ENCODE peak calls at places on chromosomes 1 and 21, in five cellular contexts. Z is neuronal stem cell; S is PC-9; C is aorta; W is CD8-positive, alpha-beta T cell. N is an unnamed sample. For H3K4me1, the result is how much of the 10 kb centered on the place peaks cover.

GRCh38 chr1:236350308-236350707 is 43.8 kb upstream of the EDARADD start:
- DNase-seq in Z (no peak), S (no peak), C (no peak), W (no peak), N (no peak)

GRCh38 chr21:20451051-20451450 is 547.2 kb upstream of the NCAM2 start:
- DNase-seq in Z (no peak), S (peak), C (no peak), W (no peak), N (no peak)

GRCh38 chr1:61318319-61319125 is 236.2 kb downstream of the NFIA start:
- DNase-seq in Z (no peak), S (no peak), C (no peak), W (no peak), N (peak)

GRCh38 chr1:7389201-7389785 is 381.8 kb upstream of the VAMP3 start:
- DNase-seq in Z (no peak), S (no peak), C (peak), W (no peak), N (no peak)

GRCh38 chr1:228308628-228309547 is 97.7 kb downstream of the TRIM11 start:
- DNase-seq in Z (no peak), S (no peak), C (peak), W (no peak), N (peak)

GRCh38 chr1:230708631-230709580 is 5.0 kb downstream of the AGT start:
- DNase-seq in Z (no peak), S (peak), C (no peak), W (no peak), N (peak)

GRCh38 chr1:4108341-4108740 is 208.3 kb upstream of the C1orf174 start:
- DNase-seq in Z (no peak), S (no peak), C (peak), W (no peak), N (no peak)

GRCh38 chr1:224333309-224333926 is 3.4 kb upstream of the NVL start:
- DNase-seq in Z (no peak), S (peak), C (no peak), W (peak), N (no peak)

GRCh38 chr1:38403667-38404066 is 357.1 kb upstream of the POU3F1 start:
- DNase-seq in Z (no peak), S (no peak), C (no peak), W (no peak), N (no peak)

GRCh38 chr21:39911792-39912191 is 44.6 kb downstream of the PCP4 start:
- DNase-seq in Z (no peak), S (no peak), C (no peak), W (no peak), N (no peak)

GRCh38 chr21:33441489-33442477 is 38.0 kb downstream of the TMEM50B start:
- DNase-seq in Z (no peak), S (no peak), C (peak), W (no peak), N (no peak)

GRCh38 chr1:118075116-118075515 is 109.9 kb downstream of the SPAG17 start:
- DNase-seq in Z (no peak), S (no peak), C (no peak), W (no peak), N (no peak)

GRCh38 chr1:118077331-118078055 is 107.5 kb downstream of the SPAG17 start:
- DNase-seq in Z (peak), S (no peak), C (no peak), W (no peak), N (no peak)

GRCh38 chr1:118074101-118074500 is 110.9 kb downstream of the SPAG17 start:
- DNase-seq in Z (no peak), S (no peak), C (no peak), W (no peak), N (no peak)
- H3K4me1 ChIP-seq in Z (under half), S (under half), C (under half), W (under half), N (under half)

GRCh38 chr1:214491468-214492120 is 59.8 kb downstream of the PTPN14 start:
- DNase-seq in Z (no peak), S (no peak), C (no peak), W (no peak), N (no peak)

GRCh38 chr1:214496126-214496525 is 55.3 kb downstream of the PTPN14 start:
- DNase-seq in Z (no peak), S (peak), C (no peak), W (no peak), N (no peak)

GRCh38 chr1:214494706-214495105 is 56.7 kb downstream of the PTPN14 start:
- DNase-seq in Z (no peak), S (peak), C (no peak), W (no peak), N (no peak)

GRCh38 chr1:214493126-214493796 is 58.1 kb downstream of the PTPN14 start:
- DNase-seq in Z (no peak), S (no peak), C (no peak), W (no peak), N (no peak)

GRCh38 chr1:214492405-214493075 is 58.9 kb downstream of the PTPN14 start:
- DNase-seq in Z (no peak), S (no peak), C (peak), W (no peak), N (no peak)
- H3K4me1 ChIP-seq in Z (under half), S (under half), C (under half), W (under half), N (under half)

GRCh38 chr1:109819906-109820305 is 56.2 kb upstream of the EPS8L3 start:
- DNase-seq in Z (no peak), S (no peak), C (no peak), W (no peak), N (no peak)
- H3K4me1 ChIP-seq in Z (under half), S (under half), C (under half), W (under half), N (under half)

DNA sequence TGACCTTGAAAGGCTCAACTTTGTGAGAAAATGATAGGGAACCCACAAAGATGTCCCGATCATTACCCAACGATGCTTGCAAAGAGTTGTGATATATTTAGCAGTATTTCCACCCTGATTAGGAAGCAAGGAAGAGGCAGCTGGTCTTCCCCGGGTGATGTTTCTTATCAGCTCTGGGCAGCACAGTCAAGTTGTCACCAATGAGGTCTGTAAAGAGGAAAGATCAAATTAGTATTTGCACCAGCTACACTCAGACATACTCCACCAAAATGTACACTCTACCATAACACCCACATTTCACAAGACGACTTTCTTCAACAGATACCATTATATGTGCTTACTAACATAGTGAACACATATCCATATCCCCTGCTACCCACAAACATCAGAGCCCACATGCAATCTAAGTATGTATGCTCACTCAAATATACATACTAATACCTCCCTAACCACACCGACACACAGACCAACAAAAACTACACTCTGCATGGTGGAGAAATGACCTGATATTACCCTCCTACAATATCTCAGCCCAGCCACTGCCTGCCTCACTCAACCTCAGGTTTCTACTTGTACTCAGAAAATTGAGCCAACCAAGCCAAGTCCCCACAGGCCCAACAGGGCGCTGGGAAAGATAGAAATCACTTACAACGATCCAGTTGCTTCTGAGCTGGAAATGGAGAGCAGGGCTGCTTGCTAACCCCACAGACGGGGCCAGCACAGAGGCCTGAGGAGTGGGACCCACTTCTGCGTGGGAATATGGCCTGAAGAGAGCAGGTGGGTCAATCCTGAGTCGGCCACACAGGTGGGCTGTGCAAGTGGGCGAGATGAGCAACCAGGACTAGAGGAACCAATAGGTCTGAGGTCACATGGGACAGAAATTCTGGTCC is 4.6 kb upstream of the BTG2 start:
- DNase-seq in Z (no peak), S (no peak), C (no peak), W (no peak), N (no peak)
- H3K4me1 ChIP-seq in Z (under half), S (under half), C (under half), W (under half), N (under half)

DNA sequence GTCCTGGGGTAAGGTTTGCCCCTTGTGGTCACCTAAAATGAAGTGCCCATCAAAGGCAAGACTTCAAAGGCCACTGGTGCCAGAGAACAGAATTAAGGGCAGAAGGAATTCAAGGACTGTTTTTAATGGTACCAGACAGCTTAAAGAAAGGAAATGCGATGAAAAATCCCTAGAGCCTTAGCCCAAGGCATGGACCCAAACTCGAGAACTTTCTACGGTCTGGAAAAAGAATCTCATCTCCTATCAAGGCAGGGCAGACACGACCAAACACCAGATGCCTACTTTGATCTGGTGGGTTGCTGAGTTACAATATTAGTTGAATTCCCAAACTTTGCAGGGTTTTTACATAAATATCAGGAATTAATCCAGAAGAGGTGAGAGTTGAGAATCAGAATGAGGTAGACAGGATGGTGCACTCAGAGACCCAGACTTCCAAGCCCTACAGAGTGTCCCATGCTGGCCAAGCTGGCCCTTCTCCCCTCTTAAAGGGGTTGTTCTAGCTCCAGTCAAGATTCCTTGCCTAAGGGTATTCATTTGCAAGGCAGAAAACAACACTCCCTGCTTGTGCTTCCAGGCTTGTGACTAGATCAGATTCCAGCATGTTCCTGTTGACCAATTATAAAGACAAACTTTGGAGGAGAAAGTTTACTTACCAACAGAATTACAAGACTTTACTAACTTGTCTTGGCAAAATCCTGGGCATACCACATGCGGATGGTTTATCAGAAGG is 48.0 kb downstream of the EDN2 start:
- DNase-seq in Z (no peak), S (no peak), C (no peak), W (no peak), N (no peak)
- H3K4me1 ChIP-seq in Z (under half), S (under half), C (under half), W (under half), N (under half)

GRCh38 chr1:32112800-32113375 is 5.0 kb downstream of the KPNA6 start:
- DNase-seq in Z (no peak), S (no peak), C (no peak), W (no peak), N (no peak)
- H3K4me1 ChIP-seq in Z (under half), S (under half), C (under half), W (half or more), N (under half)

GRCh38 chr1:57987507-57987906 is 559.0 kb downstream of the OMA1 start:
- DNase-seq in Z (no peak), S (no peak), C (no peak), W (no peak), N (no peak)

GRCh38 chr1:57983441-57983840 is 559.6 kb upstream of the DAB1 start:
- DNase-seq in Z (no peak), S (no peak), C (no peak), W (no peak), N (no peak)

GRCh38 chr1:57982852-57983251 is 559.0 kb upstream of the DAB1 start:
- DNase-seq in Z (no peak), S (no peak), C (no peak), W (no peak), N (no peak)

GRCh38 chr1:57991289-57991688 is 555.2 kb downstream of the OMA1 start:
- DNase-seq in Z (no peak), S (no peak), C (no peak), W (no peak), N (no peak)

DNA sequence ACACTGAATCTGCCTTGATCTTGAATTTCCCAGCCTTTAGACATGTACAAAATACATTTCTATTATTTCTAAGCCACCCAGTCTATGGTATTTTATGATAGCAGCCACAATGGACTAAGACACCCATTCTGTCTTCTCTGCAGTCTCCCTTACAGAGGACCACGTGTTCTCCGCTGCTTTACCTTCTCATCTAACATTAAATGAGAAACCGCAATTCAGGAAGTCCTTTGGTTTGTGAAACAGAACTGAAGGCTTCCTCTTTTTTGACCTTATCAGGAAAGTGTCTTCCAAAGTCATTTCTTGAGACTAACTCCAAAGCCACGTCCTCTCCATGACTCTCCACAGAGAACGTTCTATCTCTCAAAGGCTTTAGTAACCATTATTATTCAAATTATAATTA is 560.1 kb downstream of the OMA1 start:
- DNase-seq in Z (no peak), S (no peak), C (no peak), W (no peak), N (no peak)
- H3K4me1 ChIP-seq in Z (under half), S (under half), C (under half), W (under half), N (under half)

GRCh38 chr1:206771353-206771722 is 765 bp downstream of the IL19 start:
- DNase-seq in Z (no peak), S (no peak), C (no peak), W (no peak), N (no peak)

GRCh38 chr1:206769331-206769731 is 1.2 kb upstream of the IL19 start:
- DNase-seq in Z (no peak), S (no peak), C (no peak), W (peak), N (no peak)

GRCh38 chr1:206772228-206773002 is at the start of gene IL10:
- DNase-seq in Z (no peak), S (no peak), C (peak), W (no peak), N (peak)

GRCh38 chr1:206768472-206769330 is 1.9 kb upstream of the IL19 start:
- DNase-seq in Z (no peak), S (no peak), C (no peak), W (no peak), N (no peak)

GRCh38 chr1:206770531-206771352 is at the start of gene IL19:
- DNase-seq in Z (no peak), S (peak), C (peak), W (no peak), N (peak)
- H3K4me1 ChIP-seq in Z (under half), S (under half), C (under half), W (half or more), N (under half)

GRCh38 chr1:154971341-154971998 is 923 bp upstream of the SHC1 start:
- DNase-seq in Z (no peak), S (peak), C (no peak), W (no peak), N (no peak)

GRCh38 chr1:154972213-154972516 is 1.6 kb upstream of the SHC1 start:
- DNase-seq in Z (no peak), S (no peak), C (no peak), W (no peak), N (no peak)

GRCh38 chr1:154974086-154974807 is at the start of gene CKS1B:
- DNase-seq in Z (peak), S (peak), C (peak), W (peak), N (peak)

GRCh38 chr1:154973344-154974085 is 966 bp upstream of the CKS1B start:
- DNase-seq in Z (peak), S (peak), C (peak), W (peak), N (peak)

DNA sequence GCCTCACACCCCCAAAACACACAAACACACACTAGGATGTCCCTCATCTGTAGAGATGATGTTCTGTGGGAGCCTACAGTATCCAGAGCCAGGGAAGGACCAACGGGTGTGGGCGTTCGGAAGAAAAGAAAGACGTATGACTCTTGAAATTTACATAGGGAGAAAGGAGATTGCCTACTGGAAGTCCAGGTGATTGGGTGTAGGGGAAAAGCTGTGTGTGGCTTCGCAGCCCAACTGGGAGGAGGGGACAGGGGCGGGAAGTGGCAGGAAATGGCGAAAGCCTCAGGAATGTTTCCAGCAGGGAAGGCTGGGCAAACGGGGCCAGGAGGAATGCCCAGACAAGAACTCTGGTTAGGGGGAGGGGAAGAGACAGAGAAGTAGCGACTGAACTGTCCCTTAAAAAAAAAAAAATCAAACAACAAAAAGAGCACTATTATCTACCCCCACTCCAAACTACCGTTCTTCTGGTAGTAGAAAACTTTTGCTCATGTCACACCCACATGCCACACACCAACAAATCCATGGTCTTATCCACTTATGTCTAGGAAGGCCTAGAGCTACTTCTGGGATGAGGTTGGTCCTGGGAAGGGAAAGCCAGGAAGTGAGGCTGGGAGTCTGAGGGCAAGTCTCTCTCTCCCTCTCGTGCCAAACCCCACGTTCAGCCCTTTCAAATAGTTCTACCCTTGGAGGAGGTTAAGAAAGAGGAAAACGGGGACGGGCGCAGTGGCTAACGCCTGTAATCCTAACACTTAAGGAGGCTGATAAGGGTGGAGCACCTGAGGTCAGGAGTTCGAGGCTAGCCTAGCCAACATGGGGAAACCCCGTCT is 1.8 kb upstream of the CKS1B start:
- DNase-seq in Z (peak), S (peak), C (peak), W (no peak), N (peak)
- H3K4me1 ChIP-seq in Z (under half), S (half or more), C (under half), W (under half), N (under half)

N was measured in right cardiac atrium.